ENCODE peak calls at places on chromosomes 6 and 20, in ten cellular contexts. I is heart right ventricle, U is lung, L is HCT116, D is lower lobe of right lung, Z is astrocyte, V is endothelial cell of umbilical vein, N is OCI-LY7, H is Peyer's patch, T is esophagus muscularis mucosa. S is an unnamed sample.

GRCh38 chr6:168150551-168151444 is 71.8 kb upstream of the FRMD1 start:
- DNase-seq in I (no peak), U (peak), L (no peak), D (no peak), Z (no peak), V (no peak), N (no peak), H (no peak), T (peak), S (no peak)

GRCh38 chr6:138654715-138655634 is 118.6 kb upstream of the CCDC28A start:
- DNase-seq in I (no peak), U (no peak), L (peak), D (no peak), Z (peak), V (peak), N (no peak), H (no peak), T (no peak), S (peak)

GRCh38 chr20:3339571-3339970 is 67.9 kb downstream of the DNAAF9 start:
- DNase-seq in I (no peak), U (no peak), L (no peak), D (no peak), Z (no peak), V (no peak), N (no peak), H (no peak), T (no peak), S (no peak)

GRCh38 chr6:117440558-117441525 is 15.1 kb upstream of the ROS1 start:
- DNase-seq in I (no peak), U (no peak), L (no peak), D (no peak), Z (peak), V (no peak), N (no peak), H (no peak), T (no peak), S (peak)

GRCh38 chr20:63456429-63457284 is 15.8 kb downstream of the KCNQ2 start:
- DNase-seq in I (peak), U (no peak), L (no peak), D (no peak), Z (no peak), V (no peak), N (no peak), H (no peak), T (no peak), S (no peak)

GRCh38 chr6:79048611-79049010 is 29.4 kb downstream of the PHIP start:
- DNase-seq in I (no peak), U (no peak), L (peak), D (no peak), Z (no peak), V (peak), N (peak), H (no peak), T (no peak), S (peak)

GRCh38 chr6:43013020-43013842 is 515 bp downstream of the MEA1 start:
- DNase-seq in I (no peak), U (no peak), L (no peak), D (no peak), Z (no peak), V (no peak), N (peak), H (no peak), T (peak), S (no peak)

GRCh38 chr6:140078552-140079126 is 704.2 kb upstream of the CITED2 start:
- DNase-seq in I (no peak), U (no peak), L (no peak), D (no peak), Z (peak), V (peak), N (no peak), H (no peak), T (no peak), S (peak)

GRCh38 chr6:144149894-144150672 is at the start of gene STX11:
- DNase-seq in I (peak), U (peak), L (no peak), D (peak), Z (peak), V (peak), N (peak), H (peak), T (peak), S (peak)

GRCh38 chr6:32895006-32895345 is 41.0 kb downstream of the PSMB9 start:
- DNase-seq in I (no peak), U (no peak), L (no peak), D (no peak), Z (no peak), V (no peak), N (no peak), H (no peak), T (no peak), S (no peak)
- TF ChIP-seq CTCF in I (no peak), U (no peak), L (no peak), D (no peak), Z (no peak), V (no peak), N (no peak), H (no peak), T (no peak), S (no peak)

DNA sequence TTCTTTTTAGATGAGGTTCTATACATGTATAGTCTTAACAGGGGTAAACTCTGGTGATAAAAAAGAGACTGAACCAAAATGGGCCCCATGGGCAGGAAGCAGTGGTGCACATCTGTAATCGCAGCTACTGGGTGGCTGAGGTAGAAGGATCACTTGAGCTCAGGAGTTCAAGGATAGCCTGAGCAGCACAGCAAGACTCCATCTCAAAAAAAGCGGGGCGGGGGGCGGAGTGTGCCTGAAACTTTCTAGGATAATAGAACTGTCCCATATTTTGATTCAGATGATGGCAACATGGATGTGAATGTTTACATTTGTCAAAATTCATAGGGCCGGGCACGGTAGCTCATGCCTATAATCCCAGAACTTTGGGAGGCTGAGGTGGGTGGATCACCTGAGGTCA is 48.8 kb upstream of the TAF8 start:
- DNase-seq in I (no peak), U (no peak), L (no peak), D (no peak), Z (no peak), V (no peak), N (no peak), H (no peak), T (no peak), S (no peak)
- H3K27ac ChIP-seq in I (no peak), U (no peak), L (no peak), D (no peak), Z (no peak), V (no peak), N (peak), H (no peak), T (no peak), S (no peak)

GRCh38 chr20:14707026-14707680 is 369.7 kb upstream of the FLRT3 start:
- DNase-seq in I (no peak), U (no peak), L (no peak), D (no peak), Z (no peak), V (no peak), N (no peak), H (no peak), T (no peak), S (no peak)
- H3K4me3 ChIP-seq in I (no peak), U (no peak), L (no peak), D (no peak), Z (no peak), V (no peak), N (no peak), H (no peak), T (no peak), S (no peak)

GRCh38 chr20:37192137-37192854 is 12.9 kb upstream of the MROH8 start:
- DNase-seq in I (peak), U (peak), L (peak), D (peak), Z (peak), V (peak), N (peak), H (peak), T (peak), S (peak)
- TF ChIP-seq CTCF in I (peak), U (peak), L (peak), D (peak), Z (peak), V (peak), N (peak), H (peak), T (peak), S (peak)

DNA sequence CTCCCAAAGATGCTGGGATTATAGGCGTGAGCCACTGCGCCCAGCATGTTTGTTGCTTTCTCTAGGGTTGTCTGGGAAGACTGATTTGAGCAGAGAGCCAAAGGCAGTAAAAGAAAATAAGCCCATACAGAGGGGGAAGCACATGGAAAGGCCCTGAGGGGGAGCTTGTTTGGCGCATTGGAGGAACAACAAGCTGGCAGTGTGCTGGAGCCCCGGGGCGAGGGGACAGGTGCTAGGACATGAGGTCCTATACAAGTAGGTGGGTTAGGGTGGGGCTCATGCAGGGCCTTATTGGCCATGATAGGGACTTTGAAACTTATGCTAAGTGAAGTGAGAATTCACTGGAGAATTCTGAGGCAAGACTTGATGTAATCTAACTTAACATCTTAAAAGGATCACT is 35.3 kb downstream of the CD109 start:
- DNase-seq in I (no peak), U (no peak), L (no peak), D (no peak), Z (no peak), V (no peak), N (no peak), H (no peak), T (no peak), S (no peak)
- H3K27ac ChIP-seq in I (no peak), U (no peak), L (no peak), D (no peak), Z (no peak), V (no peak), N (no peak), H (no peak), T (no peak), S (no peak)

GRCh38 chr6:156886409-156886808 is 109.2 kb downstream of the ARID1B start:
- DNase-seq in I (no peak), U (peak), L (no peak), D (no peak), Z (no peak), V (peak), N (peak), H (no peak), T (no peak), S (peak)
- H3K4me3 ChIP-seq in I (no peak), U (no peak), L (no peak), D (no peak), Z (no peak), V (no peak), N (peak), H (no peak), T (no peak), S (no peak)

S was measured in brain microvascular endothelial cell.